ENCODE peak calls at places on chromosome 11, in five cellular contexts. L, P, R, U and K are unnamed samples.
A peak's percentile ranks its signal among the peaks of the same experiment; 100 is the strongest.

GRCh38 chr11:130633466-130633865 is 185.0 kb downstream of the ADAMTS15 start:
- DNase-seq in L (peak; percentile 67), P (no peak), R (no peak), U (no peak), K (no peak)

GRCh38 chr11:25667871-25668270 is 664.1 kb upstream of the ANO3 start:
- DNase-seq in L (no peak), P (no peak), R (no peak), U (no peak), K (no peak)

GRCh38 chr11:71418643-71419042 is 29.6 kb downstream of the DHCR7 start:
- DNase-seq in L (no peak), P (no peak), R (peak; percentile 15), U (peak; percentile 34), K (no peak)

GRCh38 chr11:134024420-134025085 is 44.3 kb upstream of the JAM3 start:
- DNase-seq in L (peak; percentile 36), P (no peak), R (no peak), U (peak; percentile 44), K (no peak)

GRCh38 chr11:9459573-9460321 is 1.1 kb upstream of the ZNF143 start:
- DNase-seq in L (peak; percentile 64), P (no peak), R (peak; percentile 27), U (no peak), K (no peak)

GRCh38 chr11:27660171-27660570 is 40.1 kb downstream of the BDNF start:
- DNase-seq in L (no peak), P (no peak), R (no peak), U (no peak), K (no peak)

GRCh38 chr11:47400813-47401279 is 7.5 kb upstream of the SLC39A13 start:
- DNase-seq in L (no peak), P (peak; percentile 45), R (no peak), U (no peak), K (no peak)

GRCh38 chr11:707817-708420 is 1.9 kb downstream of the EPS8L2 start:
- DNase-seq in L (no peak), P (no peak), R (no peak), U (peak; percentile 54), K (peak; percentile 76)

GRCh38 chr11:66045177-66045639 is 3.8 kb downstream of the GAL3ST3 start:
- DNase-seq in L (peak; percentile 70), P (peak; percentile 97), R (peak; percentile 83), U (peak; percentile 88), K (peak; percentile 79)
- H3K4me3 ChIP-seq in L (no peak overlapping the region), P (no peak overlapping the region), R (no peak overlapping the region), U (no peak overlapping the region), K (no peak overlapping the region)

DNA sequence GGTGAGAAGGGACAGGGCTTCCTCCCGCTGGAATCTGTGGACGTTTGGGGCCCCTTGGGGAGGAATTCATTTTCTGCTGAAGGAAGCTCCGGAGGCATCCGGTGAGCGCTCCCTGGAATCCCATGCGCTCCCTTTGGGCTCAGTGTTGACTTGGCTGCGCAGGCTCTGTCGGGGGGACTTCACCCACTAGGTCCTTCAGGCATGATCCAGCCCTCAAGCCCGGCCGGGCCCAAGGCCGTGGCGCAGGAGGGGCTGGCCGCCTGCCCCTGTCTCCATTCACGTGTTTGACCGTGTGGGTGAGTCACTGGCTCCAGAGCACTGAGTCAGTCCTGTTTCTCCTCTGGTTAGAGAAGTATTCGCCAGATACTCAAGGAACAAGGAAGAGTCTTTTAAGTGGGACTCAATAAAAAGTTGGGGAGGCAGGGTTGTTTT is 1.4 kb downstream of the CTTN start:
- DNase-seq in L (peak; percentile 97), P (peak; percentile 58), R (peak; percentile 74), U (peak; percentile 87), K (peak; percentile 85)
- TF ChIP-seq POLR2A in L (peak; percentile 88), P (peak; percentile 49), R (peak; percentile 36), U (peak; percentile 27), K (peak; percentile 45)

DNA sequence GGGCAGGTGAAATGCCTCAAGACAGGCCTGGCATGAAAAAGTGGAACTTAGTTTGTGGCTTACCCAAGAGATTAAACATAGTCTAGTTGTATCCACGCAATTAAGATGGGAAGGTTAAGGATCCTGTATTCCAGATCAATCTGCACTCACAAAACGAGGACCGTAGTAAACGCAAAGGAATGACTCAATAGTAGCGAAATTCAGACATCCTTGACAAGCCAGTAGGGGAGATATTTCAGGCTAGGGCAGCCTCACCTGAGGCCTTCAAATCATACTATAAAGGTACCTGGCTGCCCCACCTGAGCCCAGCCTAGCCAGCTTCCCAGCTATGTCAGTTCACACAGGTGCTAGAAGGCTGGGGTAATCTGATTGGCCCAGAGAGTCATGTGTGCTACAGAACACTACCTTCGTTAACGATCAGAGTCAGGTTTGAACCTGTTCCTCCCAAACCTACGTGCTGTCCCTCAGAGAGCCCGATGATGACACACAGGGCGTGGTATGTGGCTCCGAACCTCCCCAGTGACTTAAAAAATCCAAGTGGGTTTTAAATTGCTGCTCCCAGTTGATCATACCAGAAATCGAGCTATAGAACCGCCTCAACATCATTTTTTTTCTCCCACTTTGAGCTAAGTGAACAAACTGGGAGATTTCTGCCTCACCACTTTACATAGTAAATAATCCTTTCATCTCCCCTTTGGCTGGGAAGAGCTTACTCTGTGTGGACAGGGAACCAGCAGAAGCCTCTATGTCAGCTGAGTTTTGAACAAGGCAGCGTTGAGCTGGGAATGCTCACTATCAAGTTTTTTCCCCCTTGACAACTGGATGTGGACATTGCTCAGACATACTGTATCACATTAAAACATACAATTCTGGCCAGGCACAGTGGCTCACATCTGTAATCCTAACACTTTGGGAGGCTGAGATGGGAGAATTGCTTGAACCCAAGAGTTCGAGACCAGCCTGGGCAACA is 46.3 kb downstream of the AHNAK start:
- DNase-seq in L (no peak), P (peak; percentile 61), R (peak; percentile 59), U (no peak), K (no peak)
- H3K4me1 ChIP-seq in L (peaks cover 14% of the 10 kb centered on the region), P (peaks cover 45% of the 10 kb centered on the region), R (peaks cover 33% of the 10 kb centered on the region), U (peaks cover 64% of the 10 kb centered on the region), K (peaks cover 27% of the 10 kb centered on the region)

GRCh38 chr11:24496371-24496727 is 504 bp upstream of the LUZP2 start:
- DNase-seq in L (peak; percentile 18), P (no peak), R (no peak), U (no peak), K (no peak)
- H3K4me3 ChIP-seq in L (peak overlapping the region; percentile 61), P (no peak overlapping the region), R (peak overlapping the region; percentile 24), U (peak overlapping the region; percentile 41), K (no peak overlapping the region)

GRCh38 chr11:60455531-60456042 is at the start of gene MS4A1:
- DNase-seq in L (no peak), P (no peak), R (peak; percentile 8), U (no peak), K (no peak)

GRCh38 chr11:60459345-60459744 is 3.7 kb downstream of the MS4A1 start:
- DNase-seq in L (no peak), P (no peak), R (no peak), U (no peak), K (no peak)

GRCh38 chr11:60454212-60454611 is 1.4 kb upstream of the MS4A1 start:
- DNase-seq in L (no peak), P (no peak), R (no peak), U (no peak), K (no peak)

GRCh38 chr11:60457576-60457975 is 1.9 kb downstream of the MS4A1 start:
- DNase-seq in L (no peak), P (no peak), R (no peak), U (no peak), K (no peak)
- TF ChIP-seq POLR2A in L (no peak), P (no peak), R (no peak), U (no peak), K (no peak)

GRCh38 chr11:120219157-120219934 is 8.5 kb downstream of the OAF start:
- DNase-seq in L (no peak), P (no peak), R (no peak), U (peak; percentile 69), K (peak; percentile 33)
- H3K4me1 ChIP-seq in L (peaks cover 24% of the 10 kb centered on the region), P (peaks cover 12% of the 10 kb centered on the region), R (peaks cover 44% of the 10 kb centered on the region), U (peaks cover 68% of the 10 kb centered on the region), K (peaks cover 76% of the 10 kb centered on the region)

GRCh38 chr11:75033916-75034315 is 45.2 kb downstream of the NEU3 start:
- DNase-seq in L (no peak), P (no peak), R (no peak), U (no peak), K (no peak)

GRCh38 chr11:75029836-75030631 is 41.3 kb downstream of the NEU3 start:
- DNase-seq in L (peak; percentile 45), P (peak; percentile 67), R (no peak), U (no peak), K (no peak)

GRCh38 chr11:75031224-75031753 is 42.6 kb downstream of the NEU3 start:
- DNase-seq in L (peak; percentile 97), P (peak; percentile 89), R (no peak), U (no peak), K (peak; percentile 26)

GRCh38 chr11:75032550-75032935 is 43.8 kb downstream of the NEU3 start:
- DNase-seq in L (no peak), P (no peak), R (no peak), U (no peak), K (no peak)

DNA sequence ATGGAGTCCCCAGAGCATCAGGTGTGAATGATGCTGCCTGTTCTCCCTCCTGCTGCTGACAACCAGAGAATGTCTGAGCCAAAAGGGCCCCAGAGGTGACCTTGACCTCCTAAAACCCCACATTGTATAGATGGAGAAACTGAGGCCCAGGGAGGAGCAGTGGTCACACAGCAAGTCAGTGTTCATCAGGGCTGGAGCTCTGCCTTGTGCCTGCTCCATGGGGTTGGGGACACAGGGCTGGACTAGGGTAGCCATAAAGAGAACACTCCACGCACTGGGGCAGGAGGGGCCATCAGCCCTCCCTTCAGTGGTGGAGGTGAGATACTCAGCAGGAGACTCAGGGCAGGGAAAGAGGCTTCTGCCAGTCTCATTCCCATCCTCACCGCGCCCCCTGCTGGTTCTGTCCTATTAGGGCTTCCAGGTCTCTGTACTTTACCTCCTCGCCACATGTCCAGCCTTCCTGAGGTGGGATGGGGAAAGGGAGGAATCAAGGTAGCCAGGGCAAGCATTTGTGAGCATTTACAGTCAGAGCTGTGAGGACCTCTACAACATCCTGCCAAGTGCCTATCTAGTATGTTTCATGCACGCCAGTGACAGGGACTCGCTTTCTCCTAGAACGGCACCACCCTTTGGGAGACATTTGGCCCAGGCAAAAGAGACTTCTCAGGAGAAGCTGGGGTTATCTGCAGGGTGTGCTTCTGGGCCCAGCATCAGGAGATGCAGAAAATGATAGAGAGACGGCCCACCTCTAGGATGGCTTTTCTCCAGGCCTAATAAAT is 43.2 kb downstream of the NEU3 start:
- DNase-seq in L (peak; percentile 78), P (peak; percentile 76), R (peak; percentile 80), U (peak; percentile 87), K (peak; percentile 84)
- H3K4me3 ChIP-seq in L (no peak overlapping the region), P (no peak overlapping the region), R (no peak overlapping the region), U (no peak overlapping the region), K (no peak overlapping the region)